ENCODE peak calls at places on chromosomes 5 and 9, in seven cellular contexts. One of them, this sample, is unnamed.

GRCh38 chr5:112293587-112293986 is 125.5 kb downstream of the EPB41L4A start:
- DNase-seq in K562: no peak
- DNase-seq in HepG2: no peak
- DNase-seq in SK-N-SH: no peak
- DNase-seq in GM12892: no peak
- DNase-seq in GM12878: no peak
- DNase-seq in H1: no peak
- DNase-seq in this sample: no peak

GRCh38 chr5:167653645-167654106 is 637.8 kb upstream of the WWC1 start:
- DNase-seq in K562: no peak
- DNase-seq in HepG2: no peak
- DNase-seq in SK-N-SH: no peak
- DNase-seq in GM12892: no peak
- DNase-seq in GM12878: no peak
- DNase-seq in H1: no peak
- DNase-seq in this sample: no peak

GRCh38 chr5:76688836-76689235 is 27.1 kb upstream of the F2R start:
- DNase-seq in K562: no peak
- DNase-seq in HepG2: no peak
- DNase-seq in SK-N-SH: no peak
- DNase-seq in GM12892: no peak
- DNase-seq in GM12878: no peak
- DNase-seq in H1: no peak
- DNase-seq in this sample: no peak

GRCh38 chr9:99345936-99346335 is 123.9 kb downstream of the SEC61B start:
- DNase-seq in K562: no peak
- DNase-seq in HepG2: no peak
- DNase-seq in SK-N-SH: no peak
- DNase-seq in GM12892: no peak
- DNase-seq in GM12878: no peak
- DNase-seq in H1: no peak
- DNase-seq in this sample: no peak

GRCh38 chr5:164360589-164360988 is 855.2 kb downstream of the MAT2B start:
- DNase-seq in K562: peak
- DNase-seq in HepG2: no peak
- DNase-seq in SK-N-SH: no peak
- DNase-seq in GM12892: no peak
- DNase-seq in GM12878: no peak
- DNase-seq in H1: no peak
- DNase-seq in this sample: no peak

GRCh38 chr9:130756037-130756436 is 62.5 kb downstream of the EXOSC2 start:
- DNase-seq in K562: no peak
- DNase-seq in HepG2: no peak
- DNase-seq in SK-N-SH: no peak
- DNase-seq in GM12892: no peak
- DNase-seq in GM12878: no peak
- DNase-seq in H1: no peak
- DNase-seq in this sample: no peak

GRCh38 chr9:113215142-113215541 is 5.9 kb downstream of the FKBP15 start:
- DNase-seq in K562: no peak
- DNase-seq in HepG2: peak
- DNase-seq in SK-N-SH: no peak
- DNase-seq in GM12892: no peak
- DNase-seq in GM12878: no peak
- DNase-seq in H1: no peak
- DNase-seq in this sample: no peak

GRCh38 chr5:20572560-20572959 is 584.6 kb upstream of the CDH18 start:
- DNase-seq in K562: no peak
- DNase-seq in HepG2: no peak
- DNase-seq in SK-N-SH: no peak
- DNase-seq in GM12892: no peak
- DNase-seq in GM12878: no peak
- DNase-seq in H1: no peak
- DNase-seq in this sample: no peak

GRCh38 chr9:133539434-133539833 is 4.9 kb downstream of the ADAMTSL2 start:
- DNase-seq in K562: peak
- DNase-seq in HepG2: no peak
- DNase-seq in SK-N-SH: no peak
- DNase-seq in GM12892: no peak
- DNase-seq in GM12878: no peak
- DNase-seq in H1: no peak
- DNase-seq in this sample: no peak

GRCh38 chr9:70113403-70114022 is 69.9 kb downstream of the MAMDC2 start:
- DNase-seq in K562: peak
- DNase-seq in HepG2: peak
- DNase-seq in SK-N-SH: peak
- DNase-seq in GM12892: peak
- DNase-seq in GM12878: no peak
- DNase-seq in H1: no peak
- DNase-seq in this sample: peak

DNA sequence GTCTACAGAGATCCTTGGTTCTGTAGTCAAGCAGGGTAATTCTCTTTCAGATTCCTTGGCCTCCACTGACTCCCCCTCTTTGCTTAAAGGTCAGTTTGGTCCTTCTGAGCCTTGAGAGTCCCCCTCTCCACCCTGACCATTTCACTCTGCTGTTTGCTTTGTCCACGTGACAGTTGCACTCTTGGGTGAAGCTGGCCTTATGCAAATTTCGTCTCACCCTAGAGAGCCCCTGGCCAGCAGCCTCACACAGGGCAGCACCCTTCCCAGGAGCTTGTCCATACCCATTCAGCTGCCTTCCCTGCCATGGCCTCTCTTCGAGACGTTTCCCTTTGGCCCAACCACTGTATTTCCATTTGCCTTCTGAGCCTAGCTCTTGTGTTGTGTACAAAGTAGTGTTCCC is 63.7 kb downstream of the PRKACG start:
- DNase-seq in K562: no peak
- DNase-seq in HepG2: no peak
- DNase-seq in SK-N-SH: no peak
- DNase-seq in GM12892: no peak
- DNase-seq in GM12878: no peak
- DNase-seq in H1: no peak
- DNase-seq in this sample: no peak
- TF ChIP-seq TAF1 in K562: no peak
- TF ChIP-seq TAF1 in HepG2: no peak
- TF ChIP-seq TAF1 in SK-N-SH: no peak
- TF ChIP-seq TAF1 in GM12892: no peak
- TF ChIP-seq TAF1 in GM12878: no peak
- TF ChIP-seq TAF1 in H1: no peak
- TF ChIP-seq TAF1 in this sample: no peak

GRCh38 chr5:172685036-172685435 is 44.0 kb downstream of the NEURL1B start:
- DNase-seq in K562: no peak
- DNase-seq in HepG2: no peak
- DNase-seq in SK-N-SH: no peak
- DNase-seq in GM12892: no peak
- DNase-seq in GM12878: no peak
- DNase-seq in H1: no peak
- DNase-seq in this sample: no peak

GRCh38 chr5:172687983-172688734 is 47.1 kb downstream of the NEURL1B start:
- DNase-seq in K562: no peak
- DNase-seq in HepG2: no peak
- DNase-seq in SK-N-SH: peak
- DNase-seq in GM12892: no peak
- DNase-seq in GM12878: no peak
- DNase-seq in H1: no peak
- DNase-seq in this sample: no peak

GRCh38 chr5:172686539-172687390 is 45.7 kb downstream of the NEURL1B start:
- DNase-seq in K562: no peak
- DNase-seq in HepG2: no peak
- DNase-seq in SK-N-SH: no peak
- DNase-seq in GM12892: no peak
- DNase-seq in GM12878: no peak
- DNase-seq in H1: no peak
- DNase-seq in this sample: no peak

GRCh38 chr5:172683696-172684464 is 42.8 kb downstream of the NEURL1B start:
- DNase-seq in K562: no peak
- DNase-seq in HepG2: no peak
- DNase-seq in SK-N-SH: no peak
- DNase-seq in GM12892: no peak
- DNase-seq in GM12878: no peak
- DNase-seq in H1: no peak
- DNase-seq in this sample: no peak

DNA sequence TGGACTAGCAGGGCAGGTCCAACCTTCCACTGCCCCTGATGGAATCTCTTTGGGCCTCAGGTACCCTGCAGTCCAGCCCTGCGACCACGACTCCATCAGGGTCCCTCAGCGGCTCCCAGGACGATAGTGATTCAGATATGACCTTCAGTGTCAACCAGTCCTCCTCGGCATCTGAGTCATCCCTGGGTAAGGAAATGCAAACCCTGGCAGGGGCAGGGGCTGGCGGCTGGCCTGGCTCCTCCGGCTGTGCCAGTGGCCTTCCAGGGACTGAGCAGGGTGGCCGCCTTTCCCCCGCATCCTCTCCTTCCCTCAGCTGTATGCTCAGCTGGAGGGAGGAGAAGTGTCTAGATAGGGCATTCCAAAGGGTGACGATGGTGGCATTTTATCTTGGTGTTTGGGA is 45.0 kb downstream of the NEURL1B start:
- DNase-seq in K562: no peak
- DNase-seq in HepG2: no peak
- DNase-seq in SK-N-SH: no peak
- DNase-seq in GM12892: no peak
- DNase-seq in GM12878: no peak
- DNase-seq in H1: no peak
- DNase-seq in this sample: no peak
- TF ChIP-seq TAF1 in K562: no peak
- TF ChIP-seq TAF1 in HepG2: no peak
- TF ChIP-seq TAF1 in SK-N-SH: no peak
- TF ChIP-seq TAF1 in GM12892: no peak
- TF ChIP-seq TAF1 in GM12878: no peak
- TF ChIP-seq TAF1 in H1: no peak
- TF ChIP-seq TAF1 in this sample: no peak

GRCh38 chr5:56983593-56984361 is 31.9 kb upstream of the MIER3 start:
- DNase-seq in K562: peak
- DNase-seq in HepG2: peak
- DNase-seq in SK-N-SH: no peak
- DNase-seq in GM12892: no peak
- DNase-seq in GM12878: no peak
- DNase-seq in H1: no peak
- DNase-seq in this sample: peak
- TF ChIP-seq TAF1 in K562: no peak
- TF ChIP-seq TAF1 in HepG2: no peak
- TF ChIP-seq TAF1 in SK-N-SH: no peak
- TF ChIP-seq TAF1 in GM12892: no peak
- TF ChIP-seq TAF1 in GM12878: no peak
- TF ChIP-seq TAF1 in H1: no peak
- TF ChIP-seq TAF1 in this sample: no peak

DNA sequence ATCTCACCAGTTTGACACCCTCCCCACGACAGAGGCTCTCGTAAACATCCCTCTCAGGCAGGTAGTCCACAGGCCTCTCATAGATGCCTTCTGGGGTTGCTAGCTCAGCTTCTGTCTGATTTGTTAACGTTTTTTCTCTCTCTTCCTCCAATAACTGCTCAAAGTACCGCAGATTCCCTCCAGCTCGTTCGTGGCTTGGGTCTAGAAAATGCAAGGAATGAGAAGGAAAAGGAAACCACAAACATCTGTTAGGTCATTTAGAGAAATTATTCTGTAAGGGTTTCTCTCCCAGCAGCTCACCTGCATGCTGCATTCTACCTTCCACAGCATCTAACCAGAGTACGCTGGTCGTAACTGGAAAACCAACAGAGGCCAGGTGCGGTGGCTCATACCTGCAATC is 18.5 kb downstream of the P4HA2 start:
- DNase-seq in K562: no peak
- DNase-seq in HepG2: no peak
- DNase-seq in SK-N-SH: no peak
- DNase-seq in GM12892: no peak
- DNase-seq in GM12878: no peak
- DNase-seq in H1: no peak
- DNase-seq in this sample: no peak
- TF ChIP-seq TAF1 in K562: no peak
- TF ChIP-seq TAF1 in HepG2: no peak
- TF ChIP-seq TAF1 in SK-N-SH: no peak
- TF ChIP-seq TAF1 in GM12892: no peak
- TF ChIP-seq TAF1 in GM12878: no peak
- TF ChIP-seq TAF1 in H1: no peak
- TF ChIP-seq TAF1 in this sample: no peak

DNA sequence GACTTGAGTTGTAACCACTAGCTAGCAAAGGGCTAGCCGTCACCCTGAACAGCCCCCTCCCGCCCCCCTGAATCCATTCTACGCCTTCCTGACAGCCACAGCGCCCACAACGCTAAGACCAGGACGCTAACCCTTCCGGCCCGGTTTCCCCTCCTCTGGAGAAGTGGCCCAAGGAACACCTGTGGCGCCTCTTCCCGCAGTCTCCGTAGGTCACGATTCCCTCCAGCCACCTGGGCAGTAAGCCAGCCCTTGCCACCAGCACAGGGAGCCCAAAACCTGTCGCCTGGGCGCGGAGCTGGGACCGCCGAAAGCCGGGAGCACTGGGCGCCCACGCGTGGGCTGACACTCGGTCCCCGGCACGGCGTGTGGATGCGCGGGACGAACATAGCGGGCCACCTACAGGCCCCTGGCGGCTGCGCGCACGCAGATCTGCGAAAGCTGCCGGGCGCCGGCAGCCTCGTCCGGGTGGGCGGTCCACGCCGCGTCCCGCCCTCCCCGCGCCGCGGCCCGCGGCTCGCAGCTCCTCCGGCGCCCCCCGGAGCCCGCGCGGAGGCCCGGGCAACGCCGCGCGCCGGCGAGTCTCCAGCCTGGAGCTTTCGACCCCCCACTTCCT is 596 bp downstream of the IRF1 start:
- DNase-seq in K562: peak
- DNase-seq in HepG2: no peak
- DNase-seq in SK-N-SH: peak
- DNase-seq in GM12892: peak
- DNase-seq in GM12878: no peak
- DNase-seq in H1: no peak
- DNase-seq in this sample: peak
- TF ChIP-seq TAF1 in K562: no peak
- TF ChIP-seq TAF1 in HepG2: no peak
- TF ChIP-seq TAF1 in SK-N-SH: no peak
- TF ChIP-seq TAF1 in GM12892: no peak
- TF ChIP-seq TAF1 in GM12878: no peak
- TF ChIP-seq TAF1 in H1: no peak
- TF ChIP-seq TAF1 in this sample: no peak